ENCODE peak calls at places on chromosomes 11 and 22, in nine cellular contexts. One of them, this sample, is unnamed.

GRCh38 chr11:70080763-70081162 is 2.6 kb downstream of the ANO1 start:
- DNase-seq in GOT3: no peak
- DNase-seq in non-pigmented ciliary epithelial cell: no peak
- DNase-seq in stimulated activated CD8-positive, alpha-beta memory T cell treated with anti-CD3 and anti-CD28 coated beads, Interleukin-4, amount 100 ng/mL, for 48 hours: no peak
- DNase-seq in GM12891: no peak
- DNase-seq in fibroblast of pulmonary artery: no peak
- DNase-seq in fibroblast of mammary gland: no peak
- DNase-seq in NCI-H510A treated with DMSO at 0.1 percent for 48 hours: no peak
- DNase-seq in epithelial cell of prostate: peak; percentile 90
- DNase-seq in this sample: no peak

GRCh38 chr11:109940816-109941215 is 152.4 kb upstream of the ZC3H12C start:
- DNase-seq in fibroblast of pulmonary artery: peak; percentile 82
- DNase-seq in stimulated activated CD8-positive, alpha-beta memory T cell treated with anti-CD3 and anti-CD28 coated beads, Interleukin-4, amount 100 ng/mL, for 48 hours: no peak
- DNase-seq in epithelial cell of prostate: peak; percentile 84
- DNase-seq in GOT3: no peak
- DNase-seq in non-pigmented ciliary epithelial cell: peak; percentile 79
- DNase-seq in NCI-H510A treated with DMSO at 0.1 percent for 48 hours: no peak
- DNase-seq in GM12891: no peak
- DNase-seq in fibroblast of mammary gland: peak; percentile 91
- DNase-seq in this sample: peak; percentile 99

GRCh38 chr11:37451903-37452302 is 853.9 kb upstream of the RAG2 start:
- DNase-seq in non-pigmented ciliary epithelial cell: no peak
- DNase-seq in stimulated activated CD8-positive, alpha-beta memory T cell treated with anti-CD3 and anti-CD28 coated beads, Interleukin-4, amount 100 ng/mL, for 48 hours: no peak
- DNase-seq in GM12891: no peak
- DNase-seq in GOT3: no peak
- DNase-seq in fibroblast of pulmonary artery: no peak
- DNase-seq in NCI-H510A treated with DMSO at 0.1 percent for 48 hours: no peak
- DNase-seq in fibroblast of mammary gland: no peak
- DNase-seq in epithelial cell of prostate: no peak
- DNase-seq in this sample: no peak

GRCh38 chr22:24938741-24939341 is 7.7 kb downstream of the LHFPL7 start:
- DNase-seq in fibroblast of pulmonary artery: peak; percentile 63
- DNase-seq in GM12891: peak; percentile 51
- DNase-seq in fibroblast of mammary gland: peak; percentile 39
- DNase-seq in NCI-H510A treated with DMSO at 0.1 percent for 48 hours: peak; percentile 78
- DNase-seq in non-pigmented ciliary epithelial cell: no peak
- DNase-seq in epithelial cell of prostate: no peak
- DNase-seq in stimulated activated CD8-positive, alpha-beta memory T cell treated with anti-CD3 and anti-CD28 coated beads, Interleukin-4, amount 100 ng/mL, for 48 hours: peak; percentile 28
- DNase-seq in GOT3: no peak
- DNase-seq in this sample: peak; percentile 53

GRCh38 chr11:66363805-66364535 is 7.6 kb downstream of the SLC29A2 start:
- DNase-seq in GM12891: peak; percentile 82
- DNase-seq in stimulated activated CD8-positive, alpha-beta memory T cell treated with anti-CD3 and anti-CD28 coated beads, Interleukin-4, amount 100 ng/mL, for 48 hours: peak; percentile 95
- DNase-seq in fibroblast of mammary gland: peak; percentile 28
- DNase-seq in GOT3: no peak
- DNase-seq in epithelial cell of prostate: no peak
- DNase-seq in fibroblast of pulmonary artery: peak; percentile 23
- DNase-seq in NCI-H510A treated with DMSO at 0.1 percent for 48 hours: peak; percentile 41
- DNase-seq in non-pigmented ciliary epithelial cell: no peak
- DNase-seq in this sample: peak; percentile 48

GRCh38 chr11:20909995-20910726 is 240.8 kb downstream of the NELL1 start:
- DNase-seq in GOT3: no peak
- DNase-seq in epithelial cell of prostate: no peak
- DNase-seq in fibroblast of pulmonary artery: no peak
- DNase-seq in NCI-H510A treated with DMSO at 0.1 percent for 48 hours: no peak
- DNase-seq in non-pigmented ciliary epithelial cell: no peak
- DNase-seq in GM12891: no peak
- DNase-seq in fibroblast of mammary gland: no peak
- DNase-seq in stimulated activated CD8-positive, alpha-beta memory T cell treated with anti-CD3 and anti-CD28 coated beads, Interleukin-4, amount 100 ng/mL, for 48 hours: no peak
- DNase-seq in this sample: no peak

GRCh38 chr11:67352546-67353316 is 615 bp downstream of the POLD4 start:
- DNase-seq in fibroblast of mammary gland: no peak
- DNase-seq in NCI-H510A treated with DMSO at 0.1 percent for 48 hours: peak; percentile 92
- DNase-seq in non-pigmented ciliary epithelial cell: no peak
- DNase-seq in fibroblast of pulmonary artery: no peak
- DNase-seq in GOT3: no peak
- DNase-seq in stimulated activated CD8-positive, alpha-beta memory T cell treated with anti-CD3 and anti-CD28 coated beads, Interleukin-4, amount 100 ng/mL, for 48 hours: no peak
- DNase-seq in epithelial cell of prostate: no peak
- DNase-seq in GM12891: no peak
- DNase-seq in this sample: peak; percentile 50

GRCh38 chr22:41672780-41673509 is 15.7 kb downstream of the SNU13 start:
- DNase-seq in GM12891: no peak
- DNase-seq in NCI-H510A treated with DMSO at 0.1 percent for 48 hours: no peak
- DNase-seq in fibroblast of pulmonary artery: no peak
- DNase-seq in epithelial cell of prostate: no peak
- DNase-seq in stimulated activated CD8-positive, alpha-beta memory T cell treated with anti-CD3 and anti-CD28 coated beads, Interleukin-4, amount 100 ng/mL, for 48 hours: no peak
- DNase-seq in non-pigmented ciliary epithelial cell: no peak
- DNase-seq in fibroblast of mammary gland: no peak
- DNase-seq in GOT3: no peak
- DNase-seq in this sample: peak; percentile 49

GRCh38 chr11:47216141-47216798 is 1.5 kb downstream of the DDB2 start:
- DNase-seq in GOT3: peak; percentile 42
- DNase-seq in GM12891: no peak
- DNase-seq in fibroblast of mammary gland: peak; percentile 79
- DNase-seq in non-pigmented ciliary epithelial cell: peak; percentile 34
- DNase-seq in stimulated activated CD8-positive, alpha-beta memory T cell treated with anti-CD3 and anti-CD28 coated beads, Interleukin-4, amount 100 ng/mL, for 48 hours: peak; percentile 77
- DNase-seq in epithelial cell of prostate: no peak
- DNase-seq in NCI-H510A treated with DMSO at 0.1 percent for 48 hours: no peak
- DNase-seq in fibroblast of pulmonary artery: peak; percentile 87
- DNase-seq in this sample: peak; percentile 85

GRCh38 chr11:14657841-14658240 is 14.2 kb downstream of the PDE3B start:
- DNase-seq in GOT3: no peak
- DNase-seq in GM12891: no peak
- DNase-seq in NCI-H510A treated with DMSO at 0.1 percent for 48 hours: no peak
- DNase-seq in non-pigmented ciliary epithelial cell: no peak
- DNase-seq in fibroblast of mammary gland: no peak
- DNase-seq in epithelial cell of prostate: no peak
- DNase-seq in stimulated activated CD8-positive, alpha-beta memory T cell treated with anti-CD3 and anti-CD28 coated beads, Interleukin-4, amount 100 ng/mL, for 48 hours: no peak
- DNase-seq in fibroblast of pulmonary artery: no peak
- DNase-seq in this sample: no peak

GRCh38 chr11:105230586-105230985 is 91.0 kb upstream of the CARD18 start:
- DNase-seq in NCI-H510A treated with DMSO at 0.1 percent for 48 hours: no peak
- DNase-seq in fibroblast of mammary gland: no peak
- DNase-seq in epithelial cell of prostate: no peak
- DNase-seq in GM12891: no peak
- DNase-seq in fibroblast of pulmonary artery: no peak
- DNase-seq in stimulated activated CD8-positive, alpha-beta memory T cell treated with anti-CD3 and anti-CD28 coated beads, Interleukin-4, amount 100 ng/mL, for 48 hours: no peak
- DNase-seq in non-pigmented ciliary epithelial cell: no peak
- DNase-seq in GOT3: no peak
- DNase-seq in this sample: no peak

GRCh38 chr11:133560467-133560866 is 28.2 kb upstream of the OPCML start:
- DNase-seq in NCI-H510A treated with DMSO at 0.1 percent for 48 hours: no peak
- DNase-seq in GOT3: no peak
- DNase-seq in fibroblast of pulmonary artery: no peak
- DNase-seq in epithelial cell of prostate: no peak
- DNase-seq in stimulated activated CD8-positive, alpha-beta memory T cell treated with anti-CD3 and anti-CD28 coated beads, Interleukin-4, amount 100 ng/mL, for 48 hours: no peak
- DNase-seq in GM12891: no peak
- DNase-seq in fibroblast of mammary gland: no peak
- DNase-seq in non-pigmented ciliary epithelial cell: no peak
- DNase-seq in this sample: no peak

GRCh38 chr11:80958414-80958813 is 1517.6 kb upstream of the TENM4 start:
- DNase-seq in stimulated activated CD8-positive, alpha-beta memory T cell treated with anti-CD3 and anti-CD28 coated beads, Interleukin-4, amount 100 ng/mL, for 48 hours: no peak
- DNase-seq in epithelial cell of prostate: peak; percentile 73
- DNase-seq in GOT3: no peak
- DNase-seq in non-pigmented ciliary epithelial cell: no peak
- DNase-seq in fibroblast of pulmonary artery: peak; percentile 89
- DNase-seq in fibroblast of mammary gland: peak; percentile 94
- DNase-seq in NCI-H510A treated with DMSO at 0.1 percent for 48 hours: no peak
- DNase-seq in GM12891: no peak
- DNase-seq in this sample: no peak

GRCh38 chr11:2422461-2423156 is 21.7 kb downstream of the TRPM5 start:
- DNase-seq in GM12891: no peak
- DNase-seq in non-pigmented ciliary epithelial cell: no peak
- DNase-seq in NCI-H510A treated with DMSO at 0.1 percent for 48 hours: no peak
- DNase-seq in stimulated activated CD8-positive, alpha-beta memory T cell treated with anti-CD3 and anti-CD28 coated beads, Interleukin-4, amount 100 ng/mL, for 48 hours: no peak
- DNase-seq in fibroblast of mammary gland: no peak
- DNase-seq in epithelial cell of prostate: no peak
- DNase-seq in fibroblast of pulmonary artery: no peak
- DNase-seq in GOT3: no peak
- DNase-seq in this sample: no peak

GRCh38 chr11:14275081-14275480 is 83.9 kb downstream of the RRAS2 start:
- DNase-seq in fibroblast of pulmonary artery: peak; percentile 66
- DNase-seq in GM12891: no peak
- DNase-seq in non-pigmented ciliary epithelial cell: no peak
- DNase-seq in epithelial cell of prostate: no peak
- DNase-seq in GOT3: no peak
- DNase-seq in fibroblast of mammary gland: no peak
- DNase-seq in stimulated activated CD8-positive, alpha-beta memory T cell treated with anti-CD3 and anti-CD28 coated beads, Interleukin-4, amount 100 ng/mL, for 48 hours: no peak
- DNase-seq in NCI-H510A treated with DMSO at 0.1 percent for 48 hours: no peak
- DNase-seq in this sample: no peak

GRCh38 chr11:43486141-43486540 is 127.4 kb downstream of the TTC17 start:
- DNase-seq in NCI-H510A treated with DMSO at 0.1 percent for 48 hours: no peak
- DNase-seq in GOT3: no peak
- DNase-seq in GM12891: no peak
- DNase-seq in stimulated activated CD8-positive, alpha-beta memory T cell treated with anti-CD3 and anti-CD28 coated beads, Interleukin-4, amount 100 ng/mL, for 48 hours: no peak
- DNase-seq in epithelial cell of prostate: no peak
- DNase-seq in non-pigmented ciliary epithelial cell: peak; percentile 4
- DNase-seq in fibroblast of mammary gland: peak; percentile 23
- DNase-seq in fibroblast of pulmonary artery: peak; percentile 40
- DNase-seq in this sample: peak; percentile 56

GRCh38 chr11:70826541-70826943 is 425.8 kb downstream of the SHANK2 start:
- DNase-seq in fibroblast of mammary gland: no peak
- DNase-seq in epithelial cell of prostate: no peak
- DNase-seq in GM12891: no peak
- DNase-seq in stimulated activated CD8-positive, alpha-beta memory T cell treated with anti-CD3 and anti-CD28 coated beads, Interleukin-4, amount 100 ng/mL, for 48 hours: no peak
- DNase-seq in NCI-H510A treated with DMSO at 0.1 percent for 48 hours: peak; percentile 70
- DNase-seq in fibroblast of pulmonary artery: no peak
- DNase-seq in non-pigmented ciliary epithelial cell: no peak
- DNase-seq in GOT3: no peak
- DNase-seq in this sample: no peak

GRCh38 chr22:49849161-49850020 is 4.3 kb upstream of the ZBED4 start:
- DNase-seq in fibroblast of pulmonary artery: no peak
- DNase-seq in GM12891: no peak
- DNase-seq in GOT3: no peak
- DNase-seq in fibroblast of mammary gland: no peak
- DNase-seq in NCI-H510A treated with DMSO at 0.1 percent for 48 hours: no peak
- DNase-seq in stimulated activated CD8-positive, alpha-beta memory T cell treated with anti-CD3 and anti-CD28 coated beads, Interleukin-4, amount 100 ng/mL, for 48 hours: no peak
- DNase-seq in epithelial cell of prostate: no peak
- DNase-seq in non-pigmented ciliary epithelial cell: no peak
- DNase-seq in this sample: no peak

GRCh38 chr11:87428266-87428665 is 390.5 kb downstream of the TMEM135 start:
- DNase-seq in GOT3: no peak
- DNase-seq in non-pigmented ciliary epithelial cell: no peak
- DNase-seq in fibroblast of pulmonary artery: no peak
- DNase-seq in fibroblast of mammary gland: peak; percentile 22
- DNase-seq in epithelial cell of prostate: no peak
- DNase-seq in stimulated activated CD8-positive, alpha-beta memory T cell treated with anti-CD3 and anti-CD28 coated beads, Interleukin-4, amount 100 ng/mL, for 48 hours: no peak
- DNase-seq in NCI-H510A treated with DMSO at 0.1 percent for 48 hours: no peak
- DNase-seq in GM12891: no peak
- DNase-seq in this sample: peak; percentile 75

GRCh38 chr11:131770801-131771200 is 400.4 kb downstream of the NTM start:
- DNase-seq in fibroblast of mammary gland: peak; percentile 71
- DNase-seq in GOT3: no peak
- DNase-seq in GM12891: no peak
- DNase-seq in non-pigmented ciliary epithelial cell: no peak
- DNase-seq in NCI-H510A treated with DMSO at 0.1 percent for 48 hours: no peak
- DNase-seq in stimulated activated CD8-positive, alpha-beta memory T cell treated with anti-CD3 and anti-CD28 coated beads, Interleukin-4, amount 100 ng/mL, for 48 hours: no peak
- DNase-seq in fibroblast of pulmonary artery: peak; percentile 28
- DNase-seq in epithelial cell of prostate: no peak
- DNase-seq in this sample: peak; percentile 45

GRCh38 chr11:133835258-133836075 is 9.8 kb downstream of the SPATA19 start:
- DNase-seq in stimulated activated CD8-positive, alpha-beta memory T cell treated with anti-CD3 and anti-CD28 coated beads, Interleukin-4, amount 100 ng/mL, for 48 hours: peak; percentile 67
- DNase-seq in GM12891: peak; percentile 62
- DNase-seq in NCI-H510A treated with DMSO at 0.1 percent for 48 hours: peak; percentile 38
- DNase-seq in GOT3: no peak
- DNase-seq in non-pigmented ciliary epithelial cell: no peak
- DNase-seq in fibroblast of mammary gland: peak; percentile 63
- DNase-seq in fibroblast of pulmonary artery: peak; percentile 64
- DNase-seq in epithelial cell of prostate: no peak
- DNase-seq in this sample: peak; percentile 55

GRCh38 chr11:12224537-12224893 is 114.1 kb downstream of the MICAL2 start:
- DNase-seq in epithelial cell of prostate: no peak
- DNase-seq in non-pigmented ciliary epithelial cell: no peak
- DNase-seq in NCI-H510A treated with DMSO at 0.1 percent for 48 hours: no peak
- DNase-seq in stimulated activated CD8-positive, alpha-beta memory T cell treated with anti-CD3 and anti-CD28 coated beads, Interleukin-4, amount 100 ng/mL, for 48 hours: peak; percentile 95
- DNase-seq in fibroblast of pulmonary artery: peak; percentile 94
- DNase-seq in GM12891: peak; percentile 56
- DNase-seq in fibroblast of mammary gland: peak; percentile 48
- DNase-seq in GOT3: peak; percentile 34
- DNase-seq in this sample: peak; percentile 82

GRCh38 chr11:1604711-1605110 is 3.6 kb downstream of the KRTAP5-3 start:
- DNase-seq in GOT3: no peak
- DNase-seq in non-pigmented ciliary epithelial cell: no peak
- DNase-seq in GM12891: no peak
- DNase-seq in fibroblast of mammary gland: no peak
- DNase-seq in fibroblast of pulmonary artery: no peak
- DNase-seq in epithelial cell of prostate: no peak
- DNase-seq in NCI-H510A treated with DMSO at 0.1 percent for 48 hours: no peak
- DNase-seq in stimulated activated CD8-positive, alpha-beta memory T cell treated with anti-CD3 and anti-CD28 coated beads, Interleukin-4, amount 100 ng/mL, for 48 hours: no peak
- DNase-seq in this sample: no peak

GRCh38 chr11:22703561-22703960 is 37.1 kb downstream of the GAS2 start:
- DNase-seq in GOT3: no peak
- DNase-seq in fibroblast of pulmonary artery: peak; percentile 31
- DNase-seq in NCI-H510A treated with DMSO at 0.1 percent for 48 hours: peak; percentile 87
- DNase-seq in non-pigmented ciliary epithelial cell: no peak
- DNase-seq in fibroblast of mammary gland: no peak
- DNase-seq in epithelial cell of prostate: no peak
- DNase-seq in GM12891: no peak
- DNase-seq in stimulated activated CD8-positive, alpha-beta memory T cell treated with anti-CD3 and anti-CD28 coated beads, Interleukin-4, amount 100 ng/mL, for 48 hours: no peak
- DNase-seq in this sample: peak; percentile 30

GRCh38 chr11:82038151-82038550 is 695.5 kb downstream of the FAM181B start:
- DNase-seq in stimulated activated CD8-positive, alpha-beta memory T cell treated with anti-CD3 and anti-CD28 coated beads, Interleukin-4, amount 100 ng/mL, for 48 hours: no peak
- DNase-seq in epithelial cell of prostate: no peak
- DNase-seq in fibroblast of pulmonary artery: no peak
- DNase-seq in NCI-H510A treated with DMSO at 0.1 percent for 48 hours: no peak
- DNase-seq in GM12891: no peak
- DNase-seq in non-pigmented ciliary epithelial cell: no peak
- DNase-seq in GOT3: no peak
- DNase-seq in fibroblast of mammary gland: no peak
- DNase-seq in this sample: no peak

GRCh38 chr11:95790933-95791247 is 592 bp downstream of the CEP57 start:
- DNase-seq in non-pigmented ciliary epithelial cell: peak; percentile 9
- DNase-seq in epithelial cell of prostate: no peak
- DNase-seq in NCI-H510A treated with DMSO at 0.1 percent for 48 hours: peak; percentile 53
- DNase-seq in GOT3: no peak
- DNase-seq in fibroblast of mammary gland: peak; percentile 60
- DNase-seq in GM12891: no peak
- DNase-seq in fibroblast of pulmonary artery: peak; percentile 71
- DNase-seq in stimulated activated CD8-positive, alpha-beta memory T cell treated with anti-CD3 and anti-CD28 coated beads, Interleukin-4, amount 100 ng/mL, for 48 hours: peak; percentile 74
- DNase-seq in this sample: peak; percentile 69

GRCh38 chr11:10439924-10440323 is 15.1 kb upstream of the AMPD3 start:
- DNase-seq in non-pigmented ciliary epithelial cell: no peak
- DNase-seq in NCI-H510A treated with DMSO at 0.1 percent for 48 hours: no peak
- DNase-seq in stimulated activated CD8-positive, alpha-beta memory T cell treated with anti-CD3 and anti-CD28 coated beads, Interleukin-4, amount 100 ng/mL, for 48 hours: no peak
- DNase-seq in fibroblast of pulmonary artery: no peak
- DNase-seq in epithelial cell of prostate: no peak
- DNase-seq in fibroblast of mammary gland: no peak
- DNase-seq in GOT3: no peak
- DNase-seq in GM12891: no peak
- DNase-seq in this sample: no peak

GRCh38 chr11:93113824-93114223 is 84.0 kb downstream of the SLC36A4 start:
- DNase-seq in stimulated activated CD8-positive, alpha-beta memory T cell treated with anti-CD3 and anti-CD28 coated beads, Interleukin-4, amount 100 ng/mL, for 48 hours: no peak
- DNase-seq in GM12891: no peak
- DNase-seq in GOT3: no peak
- DNase-seq in epithelial cell of prostate: no peak
- DNase-seq in non-pigmented ciliary epithelial cell: no peak
- DNase-seq in fibroblast of pulmonary artery: no peak
- DNase-seq in fibroblast of mammary gland: no peak
- DNase-seq in NCI-H510A treated with DMSO at 0.1 percent for 48 hours: no peak
- DNase-seq in this sample: no peak

GRCh38 chr22:28208036-28208435 is 289.0 kb upstream of the PITPNB start:
- DNase-seq in GOT3: no peak
- DNase-seq in fibroblast of pulmonary artery: no peak
- DNase-seq in NCI-H510A treated with DMSO at 0.1 percent for 48 hours: no peak
- DNase-seq in GM12891: no peak
- DNase-seq in stimulated activated CD8-positive, alpha-beta memory T cell treated with anti-CD3 and anti-CD28 coated beads, Interleukin-4, amount 100 ng/mL, for 48 hours: no peak
- DNase-seq in non-pigmented ciliary epithelial cell: no peak
- DNase-seq in epithelial cell of prostate: no peak
- DNase-seq in fibroblast of mammary gland: peak; percentile 11
- DNase-seq in this sample: peak; percentile 43

GRCh38 chr22:22201185-22201924 is 43.2 kb upstream of the VPREB1 start:
- DNase-seq in fibroblast of mammary gland: peak; percentile 39
- DNase-seq in fibroblast of pulmonary artery: peak; percentile 44
- DNase-seq in non-pigmented ciliary epithelial cell: no peak
- DNase-seq in NCI-H510A treated with DMSO at 0.1 percent for 48 hours: peak; percentile 41
- DNase-seq in GOT3: no peak
- DNase-seq in GM12891: peak; percentile 53
- DNase-seq in epithelial cell of prostate: no peak
- DNase-seq in stimulated activated CD8-positive, alpha-beta memory T cell treated with anti-CD3 and anti-CD28 coated beads, Interleukin-4, amount 100 ng/mL, for 48 hours: no peak
- DNase-seq in this sample: peak; percentile 49

GRCh38 chr22:37676691-37677627 is 1.5 kb downstream of the LGALS1 start:
- DNase-seq in fibroblast of pulmonary artery: peak; percentile 97
- DNase-seq in GOT3: peak; percentile 86
- DNase-seq in GM12891: peak; percentile 80
- DNase-seq in epithelial cell of prostate: no peak
- DNase-seq in stimulated activated CD8-positive, alpha-beta memory T cell treated with anti-CD3 and anti-CD28 coated beads, Interleukin-4, amount 100 ng/mL, for 48 hours: peak; percentile 95
- DNase-seq in non-pigmented ciliary epithelial cell: peak; percentile 91
- DNase-seq in fibroblast of mammary gland: peak; percentile 97
- DNase-seq in NCI-H510A treated with DMSO at 0.1 percent for 48 hours: peak; percentile 48
- DNase-seq in this sample: peak; percentile 99

This sample was measured in ELR.